ENCODE peak calls at places on chromosome 9, in six cellular contexts. K is BJ, V is MCF 10A, Z is BE2C, E is fibroblast of lung, G is A549. C is an unnamed sample.

GRCh38 chr9:93301291-93301811 is 117.4 kb downstream of the WNK2 start:
- DNase-seq in K (no peak), V (no peak), Z (no peak), E (no peak), G (no peak), C (no peak)

GRCh38 chr9:137176302-137177182 is 4.7 kb upstream of the TMEM210 start:
- DNase-seq in K (no peak), V (peak; percentile 52), Z (peak; percentile 69), E (peak; percentile 26), G (peak; percentile 73), C (peak; percentile 20)

GRCh38 chr9:107455461-107456155 is 34.0 kb downstream of the KLF4 start:
- DNase-seq in K (no peak), V (no peak), Z (no peak), E (no peak), G (no peak), C (no peak)

GRCh38 chr9:113921366-113921765 is 45.3 kb downstream of the ZNF618 start:
- DNase-seq in K (no peak), V (no peak), Z (no peak), E (no peak), G (no peak), C (no peak)

GRCh38 chr9:87792831-87793288 is 66.9 kb downstream of the CTSL start:
- DNase-seq in K (peak; percentile 19), V (peak; percentile 96), Z (no peak), E (peak; percentile 94), G (peak; percentile 95), C (peak; percentile 56)

GRCh38 chr9:111030492-111030891 is 7.8 kb downstream of the LPAR1 start:
- DNase-seq in K (no peak), V (no peak), Z (no peak), E (peak; percentile 31), G (no peak), C (no peak)

GRCh38 chr9:124800306-124801259 is 23.6 kb downstream of the OLFML2A start:
- DNase-seq in K (no peak), V (peak; percentile 45), Z (peak; percentile 39), E (peak; percentile 61), G (no peak), C (peak; percentile 63)

GRCh38 chr9:93969328-93969661 is 14.1 kb upstream of the BARX1 start:
- DNase-seq in K (no peak), V (no peak), Z (no peak), E (no peak), G (no peak), C (no peak)

GRCh38 chr9:34010979-34011378 is 37.7 kb downstream of the UBAP2 start:
- DNase-seq in K (no peak), V (peak; percentile 22), Z (peak; percentile 29), E (peak; percentile 23), G (peak; percentile 23), C (peak; percentile 27)

GRCh38 chr9:21317956-21318923 is 13.1 kb upstream of the IFNA5 start:
- DNase-seq in K (no peak), V (peak; percentile 27), Z (peak; percentile 37), E (peak; percentile 60), G (peak; percentile 58), C (peak; percentile 76)

DNA sequence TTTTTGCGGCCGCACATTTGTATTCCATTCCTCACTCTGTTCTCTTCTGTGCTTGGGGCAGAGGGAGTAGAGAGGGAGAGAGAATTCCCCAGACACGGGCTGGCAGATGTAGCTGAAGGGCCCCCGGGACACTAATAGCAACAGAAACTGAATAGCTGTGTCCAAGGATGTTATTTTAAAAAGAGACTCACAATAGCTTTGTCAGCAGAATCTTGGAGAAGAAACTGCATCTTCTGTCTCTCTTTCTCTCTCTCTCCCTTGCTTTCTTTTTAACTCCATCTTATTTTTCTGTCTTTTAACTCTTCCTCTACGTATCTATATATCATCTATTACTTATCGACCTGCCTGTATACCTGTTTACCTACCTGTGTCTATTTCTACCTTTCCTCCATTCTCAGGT is 145.4 kb downstream of the PAPPA start:
- DNase-seq in K (no peak), V (no peak), Z (no peak), E (no peak), G (no peak), C (no peak)
- TF ChIP-seq CTCF in K (no peak), V (no peak), Z (no peak), E (no peak), G (no peak), C (no peak)

GRCh38 chr9:24245988-24246387 is 299.7 kb downstream of the IZUMO3 start:
- DNase-seq in K (no peak), V (peak; percentile 60), Z (no peak), E (peak; percentile 1), G (peak; percentile 29), C (no peak)
- TF ChIP-seq CTCF in K (peak; percentile 21), V (peak; percentile 43), Z (peak; percentile 47), E (no peak), G (no peak), C (no peak)

GRCh38 chr9:19457694-19458009 is 48.8 kb downstream of the ACER2 start:
- DNase-seq in K (no peak), V (no peak), Z (no peak), E (no peak), G (no peak), C (no peak)
- TF ChIP-seq CTCF in K (no peak), V (no peak), Z (no peak), E (no peak), G (no peak), C (no peak)

GRCh38 chr9:127396253-127396807 is 639 bp upstream of the SLC2A8 start:
- DNase-seq in K (no peak), V (no peak), Z (no peak), E (no peak), G (no peak), C (no peak)

GRCh38 chr9:127395491-127396252 is 1.3 kb upstream of the SLC2A8 start:
- DNase-seq in K (no peak), V (no peak), Z (no peak), E (no peak), G (no peak), C (no peak)

GRCh38 chr9:127398715-127399400 is 1.9 kb downstream of the SLC2A8 start:
- DNase-seq in K (no peak), V (no peak), Z (no peak), E (no peak), G (no peak), C (no peak)

GRCh38 chr9:127397722-127398647 is 1.0 kb downstream of the SLC2A8 start:
- DNase-seq in K (no peak), V (peak; percentile 22), Z (peak; percentile 76), E (peak; percentile 25), G (peak; percentile 60), C (peak; percentile 68)

DNA sequence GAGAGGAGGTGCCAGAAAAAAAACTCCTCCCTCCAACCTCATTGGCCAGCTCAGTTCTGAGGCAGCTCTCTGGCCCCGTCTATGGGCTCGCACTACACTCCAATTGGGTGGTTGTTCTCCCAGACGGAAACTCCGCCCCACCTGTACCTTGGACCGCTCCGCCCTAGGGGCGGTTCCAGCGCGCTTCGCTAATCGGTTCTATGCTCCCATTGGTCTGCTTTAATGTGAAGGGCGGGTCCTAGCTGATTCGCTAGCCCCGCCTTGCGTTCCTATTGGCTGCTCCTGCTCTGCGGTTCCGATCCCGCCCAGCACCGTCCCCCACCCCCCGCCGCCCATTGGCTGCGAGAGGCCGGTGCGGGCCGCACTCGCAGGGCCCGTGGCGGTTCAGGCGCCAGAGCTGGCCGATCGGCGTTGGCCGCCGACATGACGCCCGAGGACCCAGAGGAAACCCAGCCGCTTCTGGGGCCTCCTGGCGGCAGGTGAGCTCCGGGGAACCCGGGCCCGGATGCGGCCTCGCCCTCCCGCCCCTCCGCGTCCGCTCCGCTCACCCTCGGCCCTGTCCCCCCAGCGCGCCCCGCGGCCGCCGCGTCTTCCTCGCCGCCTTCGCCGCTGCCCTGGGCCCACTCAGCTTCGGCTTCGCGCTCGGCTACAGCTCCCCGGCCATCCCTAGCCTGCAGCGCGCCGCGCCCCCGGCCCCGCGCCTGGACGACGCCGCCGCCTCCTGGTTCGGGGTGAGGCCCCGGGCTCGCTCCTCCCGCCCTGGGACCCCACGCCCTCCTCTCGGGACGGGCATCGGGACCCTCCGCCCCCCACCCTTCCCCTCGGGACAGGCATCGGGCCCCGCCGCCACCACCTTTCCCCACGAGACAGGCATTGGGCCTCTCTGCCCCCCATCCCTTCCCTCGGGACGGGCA is at the start of gene SLC2A8:
- DNase-seq in K (peak; percentile 98), V (peak; percentile 100), Z (peak; percentile 99), E (peak; percentile 99), G (peak; percentile 99), C (peak; percentile 100)
- TF ChIP-seq CTCF in K (no peak), V (peak; percentile 15), Z (peak; percentile 6), E (no peak), G (no peak), C (no peak)

DNA sequence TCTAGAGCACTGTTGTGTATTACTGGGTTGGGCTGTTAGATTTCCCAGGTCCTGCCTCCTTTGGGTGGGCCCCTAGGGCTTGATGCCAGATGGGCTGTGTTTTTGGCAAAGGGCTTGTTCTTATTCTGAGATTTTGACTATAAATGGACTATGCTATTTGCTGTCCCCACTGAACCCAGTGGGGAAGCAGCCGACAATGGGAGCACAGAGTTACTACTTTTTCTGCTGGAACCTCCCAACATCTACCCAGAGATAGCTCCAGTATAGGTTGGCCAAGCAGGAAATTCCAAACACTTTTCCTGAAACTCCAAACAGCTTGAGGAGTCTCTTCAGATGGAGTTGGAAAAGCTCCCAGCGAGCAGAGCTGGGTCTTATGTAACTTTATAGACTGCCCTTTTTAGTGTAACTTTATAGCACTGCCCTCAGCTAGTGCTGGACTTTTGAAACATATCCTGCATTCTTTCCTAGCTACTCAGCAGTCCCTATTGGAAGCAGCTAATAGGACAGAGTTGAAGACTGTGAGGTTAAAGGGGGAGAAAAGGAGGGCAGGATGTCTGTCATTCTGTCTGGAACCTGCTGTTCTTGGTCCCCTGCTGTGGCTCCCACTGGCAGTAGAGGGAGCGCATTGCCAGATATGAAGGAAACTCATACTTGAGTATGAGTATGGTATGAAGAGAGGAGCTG is 21.0 kb downstream of the RUSC2 start:
- DNase-seq in K (peak; percentile 99), V (peak; percentile 91), Z (no peak), E (peak; percentile 97), G (peak; percentile 97), C (peak; percentile 88)
- TF ChIP-seq CTCF in K (peak; percentile 41), V (peak; percentile 16), Z (no peak), E (peak; percentile 43), G (peak; percentile 40), C (peak; percentile 38)

GRCh38 chr9:131670247-131670681 is 69.6 kb downstream of the RAPGEF1 start:
- DNase-seq in K (no peak), V (no peak), Z (no peak), E (no peak), G (no peak), C (no peak)
- TF ChIP-seq CTCF in K (no peak), V (no peak), Z (no peak), E (no peak), G (no peak), C (no peak)

GRCh38 chr9:37972346-37972745 is 68.4 kb upstream of the SLC25A51 start:
- DNase-seq in K (no peak), V (peak; percentile 21), Z (no peak), E (peak; percentile 42), G (no peak), C (peak; percentile 65)
- TF ChIP-seq CTCF in K (peak; percentile 22), V (no peak), Z (peak; percentile 44), E (peak; percentile 52), G (no peak), C (no peak)